ENCODE peak calls at places on chromosome 4, in nine cellular contexts. One of them, this sample, is unnamed. For H3K4me1, the result is how much of the 10 kb centered on the place peaks cover.

GRCh38 chr4:57119054-57119651 is 9.0 kb upstream of the IGFBP7 start:
- DNase-seq in right atrium auricular region: peak
- DNase-seq in left ventricle myocardium inferior: peak
- DNase-seq in heart left ventricle: peak
- DNase-seq in fibroblast of lung: peak
- DNase-seq in hepatocyte: peak
- DNase-seq in transverse colon: peak
- DNase-seq in gastrocnemius medialis: no peak
- DNase-seq in vagina: no peak
- DNase-seq in this sample: peak

GRCh38 chr4:39442910-39443480 is 15.7 kb downstream of the RPL9 start:
- DNase-seq in right atrium auricular region: no peak
- DNase-seq in left ventricle myocardium inferior: no peak
- DNase-seq in heart left ventricle: no peak
- DNase-seq in fibroblast of lung: no peak
- DNase-seq in hepatocyte: no peak
- DNase-seq in transverse colon: no peak
- DNase-seq in gastrocnemius medialis: no peak
- DNase-seq in vagina: no peak
- DNase-seq in this sample: no peak

GRCh38 chr4:18536420-18536819 is 514.9 kb upstream of the LCORL start:
- DNase-seq in right atrium auricular region: no peak
- DNase-seq in left ventricle myocardium inferior: no peak
- DNase-seq in heart left ventricle: no peak
- DNase-seq in fibroblast of lung: no peak
- DNase-seq in hepatocyte: no peak
- DNase-seq in transverse colon: no peak
- DNase-seq in gastrocnemius medialis: no peak
- DNase-seq in vagina: no peak
- DNase-seq in this sample: no peak

GRCh38 chr4:6473264-6474052 is 1.0 kb upstream of the PPP2R2C start:
- DNase-seq in right atrium auricular region: peak
- DNase-seq in left ventricle myocardium inferior: no peak
- DNase-seq in heart left ventricle: no peak
- DNase-seq in fibroblast of lung: no peak
- DNase-seq in hepatocyte: no peak
- DNase-seq in transverse colon: no peak
- DNase-seq in gastrocnemius medialis: no peak
- DNase-seq in vagina: peak
- DNase-seq in this sample: peak

GRCh38 chr4:3703677-3704521 is 62.3 kb upstream of the ADRA2C start:
- DNase-seq in right atrium auricular region: no peak
- DNase-seq in left ventricle myocardium inferior: peak
- DNase-seq in heart left ventricle: peak
- DNase-seq in fibroblast of lung: no peak
- DNase-seq in hepatocyte: no peak
- DNase-seq in transverse colon: no peak
- DNase-seq in gastrocnemius medialis: no peak
- DNase-seq in vagina: no peak
- DNase-seq in this sample: no peak

GRCh38 chr4:46196086-46196485 is 72.2 kb upstream of the GABRG1 start:
- DNase-seq in right atrium auricular region: no peak
- DNase-seq in left ventricle myocardium inferior: no peak
- DNase-seq in heart left ventricle: no peak
- DNase-seq in fibroblast of lung: no peak
- DNase-seq in hepatocyte: no peak
- DNase-seq in transverse colon: no peak
- DNase-seq in gastrocnemius medialis: no peak
- DNase-seq in vagina: no peak
- DNase-seq in this sample: no peak

GRCh38 chr4:83112239-83112638 is 2.3 kb downstream of the PLAC8 start:
- DNase-seq in right atrium auricular region: no peak
- DNase-seq in left ventricle myocardium inferior: no peak
- DNase-seq in heart left ventricle: no peak
- DNase-seq in fibroblast of lung: no peak
- DNase-seq in hepatocyte: no peak
- DNase-seq in transverse colon: peak
- DNase-seq in gastrocnemius medialis: no peak
- DNase-seq in vagina: no peak
- DNase-seq in this sample: no peak

GRCh38 chr4:98648602-98649001 is 9.8 kb downstream of the TSPAN5 start:
- DNase-seq in right atrium auricular region: no peak
- DNase-seq in left ventricle myocardium inferior: no peak
- DNase-seq in heart left ventricle: peak
- DNase-seq in fibroblast of lung: no peak
- DNase-seq in hepatocyte: no peak
- DNase-seq in transverse colon: no peak
- DNase-seq in gastrocnemius medialis: no peak
- DNase-seq in vagina: no peak
- DNase-seq in this sample: no peak

GRCh38 chr4:88119951-88120350 is 38.5 kb downstream of the ABCG2 start:
- DNase-seq in right atrium auricular region: no peak
- DNase-seq in left ventricle myocardium inferior: no peak
- DNase-seq in heart left ventricle: no peak
- DNase-seq in fibroblast of lung: no peak
- DNase-seq in hepatocyte: no peak
- DNase-seq in transverse colon: no peak
- DNase-seq in gastrocnemius medialis: no peak
- DNase-seq in vagina: no peak
- DNase-seq in this sample: no peak

GRCh38 chr4:177214935-177215334 is 94.7 kb upstream of the NEIL3 start:
- DNase-seq in right atrium auricular region: no peak
- DNase-seq in left ventricle myocardium inferior: no peak
- DNase-seq in heart left ventricle: no peak
- DNase-seq in fibroblast of lung: no peak
- DNase-seq in hepatocyte: no peak
- DNase-seq in transverse colon: no peak
- DNase-seq in gastrocnemius medialis: no peak
- DNase-seq in vagina: no peak
- DNase-seq in this sample: no peak

GRCh38 chr4:7828926-7829325 is 110.7 kb downstream of the AFAP1 start:
- DNase-seq in right atrium auricular region: no peak
- DNase-seq in left ventricle myocardium inferior: no peak
- DNase-seq in heart left ventricle: no peak
- DNase-seq in fibroblast of lung: peak
- DNase-seq in hepatocyte: no peak
- DNase-seq in transverse colon: no peak
- DNase-seq in gastrocnemius medialis: no peak
- DNase-seq in vagina: no peak
- DNase-seq in this sample: peak

GRCh38 chr4:80393246-80393969 is 57.9 kb downstream of the CFAP299 start:
- DNase-seq in right atrium auricular region: no peak
- DNase-seq in left ventricle myocardium inferior: no peak
- DNase-seq in heart left ventricle: no peak
- DNase-seq in fibroblast of lung: peak
- DNase-seq in hepatocyte: no peak
- DNase-seq in transverse colon: no peak
- DNase-seq in gastrocnemius medialis: no peak
- DNase-seq in vagina: no peak
- DNase-seq in this sample: no peak

GRCh38 chr4:122665148-122665547 is 44.3 kb upstream of the IL21 start:
- DNase-seq in right atrium auricular region: no peak
- DNase-seq in left ventricle myocardium inferior: no peak
- DNase-seq in heart left ventricle: no peak
- DNase-seq in fibroblast of lung: peak
- DNase-seq in hepatocyte: no peak
- DNase-seq in transverse colon: no peak
- DNase-seq in gastrocnemius medialis: no peak
- DNase-seq in vagina: no peak
- DNase-seq in this sample: no peak

GRCh38 chr4:15244354-15244753 is 183.5 kb upstream of the C1QTNF7 start:
- DNase-seq in right atrium auricular region: no peak
- DNase-seq in left ventricle myocardium inferior: no peak
- DNase-seq in heart left ventricle: no peak
- DNase-seq in fibroblast of lung: peak
- DNase-seq in hepatocyte: no peak
- DNase-seq in transverse colon: no peak
- DNase-seq in gastrocnemius medialis: no peak
- DNase-seq in vagina: no peak
- DNase-seq in this sample: no peak

GRCh38 chr4:111283066-111283677 is 660.3 kb upstream of the PITX2 start:
- DNase-seq in right atrium auricular region: no peak
- DNase-seq in left ventricle myocardium inferior: peak
- DNase-seq in heart left ventricle: no peak
- DNase-seq in fibroblast of lung: peak
- DNase-seq in hepatocyte: peak
- DNase-seq in transverse colon: peak
- DNase-seq in gastrocnemius medialis: peak
- DNase-seq in vagina: no peak
- DNase-seq in this sample: peak

GRCh38 chr4:99658666-99659065 is 1.0 kb upstream of the C4orf54 start:
- DNase-seq in right atrium auricular region: no peak
- DNase-seq in left ventricle myocardium inferior: no peak
- DNase-seq in heart left ventricle: no peak
- DNase-seq in fibroblast of lung: no peak
- DNase-seq in hepatocyte: no peak
- DNase-seq in transverse colon: no peak
- DNase-seq in gastrocnemius medialis: no peak
- DNase-seq in vagina: no peak
- DNase-seq in this sample: no peak

GRCh38 chr4:111512081-111512774 is 633.0 kb upstream of the FAM241A start:
- DNase-seq in right atrium auricular region: no peak
- DNase-seq in left ventricle myocardium inferior: no peak
- DNase-seq in heart left ventricle: no peak
- DNase-seq in fibroblast of lung: peak
- DNase-seq in hepatocyte: peak
- DNase-seq in transverse colon: no peak
- DNase-seq in gastrocnemius medialis: no peak
- DNase-seq in vagina: no peak
- DNase-seq in this sample: no peak

GRCh38 chr4:19187104-19187503 is 1064.6 kb upstream of the SLIT2 start:
- DNase-seq in right atrium auricular region: no peak
- DNase-seq in left ventricle myocardium inferior: no peak
- DNase-seq in heart left ventricle: no peak
- DNase-seq in fibroblast of lung: peak
- DNase-seq in hepatocyte: peak
- DNase-seq in transverse colon: no peak
- DNase-seq in gastrocnemius medialis: no peak
- DNase-seq in vagina: no peak
- DNase-seq in this sample: no peak

GRCh38 chr4:149793459-149793858 is 22.2 kb downstream of the IQCM start:
- DNase-seq in right atrium auricular region: no peak
- DNase-seq in left ventricle myocardium inferior: no peak
- DNase-seq in heart left ventricle: no peak
- DNase-seq in fibroblast of lung: peak
- DNase-seq in hepatocyte: no peak
- DNase-seq in transverse colon: no peak
- DNase-seq in gastrocnemius medialis: no peak
- DNase-seq in vagina: no peak
- DNase-seq in this sample: no peak

GRCh38 chr4:8896506-8896905 is 24.9 kb upstream of the HMX1 start:
- DNase-seq in right atrium auricular region: no peak
- DNase-seq in left ventricle myocardium inferior: no peak
- DNase-seq in heart left ventricle: no peak
- DNase-seq in fibroblast of lung: no peak
- DNase-seq in hepatocyte: no peak
- DNase-seq in transverse colon: no peak
- DNase-seq in gastrocnemius medialis: no peak
- DNase-seq in vagina: no peak
- DNase-seq in this sample: no peak

GRCh38 chr4:8015512-8015911 is 75.9 kb upstream of the AFAP1 start:
- DNase-seq in right atrium auricular region: no peak
- DNase-seq in left ventricle myocardium inferior: no peak
- DNase-seq in heart left ventricle: no peak
- DNase-seq in fibroblast of lung: no peak
- DNase-seq in hepatocyte: no peak
- DNase-seq in transverse colon: no peak
- DNase-seq in gastrocnemius medialis: no peak
- DNase-seq in vagina: no peak
- DNase-seq in this sample: no peak

GRCh38 chr4:41177016-41177415 is 37.3 kb downstream of the APBB2 start:
- DNase-seq in right atrium auricular region: no peak
- DNase-seq in left ventricle myocardium inferior: no peak
- DNase-seq in heart left ventricle: no peak
- DNase-seq in fibroblast of lung: peak
- DNase-seq in hepatocyte: peak
- DNase-seq in transverse colon: no peak
- DNase-seq in gastrocnemius medialis: no peak
- DNase-seq in vagina: no peak
- DNase-seq in this sample: no peak
- TF ChIP-seq CTCF in right atrium auricular region: no peak
- TF ChIP-seq CTCF in left ventricle myocardium inferior: no peak
- TF ChIP-seq CTCF in heart left ventricle: no peak
- TF ChIP-seq CTCF in fibroblast of lung: peak
- TF ChIP-seq CTCF in hepatocyte: peak
- TF ChIP-seq CTCF in transverse colon: no peak
- TF ChIP-seq CTCF in gastrocnemius medialis: no peak
- TF ChIP-seq CTCF in vagina: no peak
- TF ChIP-seq CTCF in this sample: no peak

GRCh38 chr4:2586502-2586901 is 50.1 kb downstream of the FAM193A start:
- DNase-seq in right atrium auricular region: no peak
- DNase-seq in left ventricle myocardium inferior: no peak
- DNase-seq in heart left ventricle: no peak
- DNase-seq in fibroblast of lung: no peak
- DNase-seq in hepatocyte: no peak
- DNase-seq in transverse colon: no peak
- DNase-seq in gastrocnemius medialis: no peak
- DNase-seq in vagina: no peak
- DNase-seq in this sample: no peak
- H3K4me1 ChIP-seq in right atrium auricular region: half or more
- H3K4me1 ChIP-seq in left ventricle myocardium inferior: half or more
- H3K4me1 ChIP-seq in heart left ventricle: under half
- H3K4me1 ChIP-seq in fibroblast of lung: under half
- H3K4me1 ChIP-seq in hepatocyte: under half
- H3K4me1 ChIP-seq in transverse colon: under half
- H3K4me1 ChIP-seq in gastrocnemius medialis: half or more
- H3K4me1 ChIP-seq in vagina: half or more
- H3K4me1 ChIP-seq in this sample: half or more

GRCh38 chr4:1285790-1286553 is 3.7 kb upstream of the MAEA start:
- DNase-seq in right atrium auricular region: no peak
- DNase-seq in left ventricle myocardium inferior: no peak
- DNase-seq in heart left ventricle: no peak
- DNase-seq in fibroblast of lung: no peak
- DNase-seq in hepatocyte: peak
- DNase-seq in transverse colon: no peak
- DNase-seq in gastrocnemius medialis: no peak
- DNase-seq in vagina: no peak
- DNase-seq in this sample: no peak
- TF ChIP-seq CTCF in right atrium auricular region: no peak
- TF ChIP-seq CTCF in left ventricle myocardium inferior: no peak
- TF ChIP-seq CTCF in heart left ventricle: no peak
- TF ChIP-seq CTCF in fibroblast of lung: no peak
- TF ChIP-seq CTCF in hepatocyte: peak
- TF ChIP-seq CTCF in transverse colon: no peak
- TF ChIP-seq CTCF in gastrocnemius medialis: no peak
- TF ChIP-seq CTCF in vagina: no peak
- TF ChIP-seq CTCF in this sample: no peak

DNA sequence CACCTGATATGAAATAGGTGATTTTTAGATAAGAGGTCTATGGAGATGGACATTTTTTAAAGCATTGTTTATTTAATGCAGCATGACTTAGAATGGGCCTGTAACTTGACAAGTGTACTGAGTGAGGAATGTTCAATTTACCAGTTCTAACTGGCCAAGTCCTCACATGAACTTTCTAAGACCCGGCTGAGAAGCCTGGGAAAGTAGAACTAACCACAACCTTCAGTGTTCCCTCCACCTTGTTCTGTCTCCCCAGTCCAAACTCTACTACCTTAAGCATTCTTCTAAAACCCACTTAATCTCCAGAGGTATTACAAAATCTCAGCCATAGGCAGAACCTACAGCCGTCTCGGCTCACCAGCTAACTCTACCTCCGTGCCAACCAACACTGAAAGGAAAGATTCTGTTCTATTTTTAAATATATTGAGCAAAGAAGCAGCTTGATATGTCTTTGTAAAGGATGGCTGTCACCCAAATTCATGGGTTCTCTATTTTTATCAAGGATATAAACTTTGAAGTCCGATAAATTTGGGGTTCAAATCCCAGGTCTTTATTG is 6.8 kb downstream of the PPARGC1A start:
- DNase-seq in right atrium auricular region: no peak
- DNase-seq in left ventricle myocardium inferior: no peak
- DNase-seq in heart left ventricle: no peak
- DNase-seq in fibroblast of lung: no peak
- DNase-seq in hepatocyte: no peak
- DNase-seq in transverse colon: no peak
- DNase-seq in gastrocnemius medialis: no peak
- DNase-seq in vagina: no peak
- DNase-seq in this sample: no peak
- H3K4me1 ChIP-seq in right atrium auricular region: under half
- H3K4me1 ChIP-seq in left ventricle myocardium inferior: half or more
- H3K4me1 ChIP-seq in heart left ventricle: under half
- H3K4me1 ChIP-seq in fibroblast of lung: under half
- H3K4me1 ChIP-seq in hepatocyte: under half
- H3K4me1 ChIP-seq in transverse colon: under half
- H3K4me1 ChIP-seq in gastrocnemius medialis: half or more
- H3K4me1 ChIP-seq in vagina: under half
- H3K4me1 ChIP-seq in this sample: half or more